ENCODE peak calls at places on chromosomes 16 and 17, in four cellular contexts. One of them, this sample, is unnamed.

GRCh38 chr17:82318169-82318498 is 726 bp upstream of the CD7 start:
- DNase-seq in IMR-90: no peak
- DNase-seq in mesendoderm: no peak
- DNase-seq in H9: no peak
- DNase-seq in this sample: no peak

GRCh38 chr17:19573075-19573474 is 39.4 kb downstream of the SLC47A1 start:
- DNase-seq in IMR-90: peak
- DNase-seq in mesendoderm: no peak
- DNase-seq in H9: no peak
- DNase-seq in this sample: no peak

GRCh38 chr17:30249460-30249859 is 14.0 kb upstream of the SLC6A4 start:
- DNase-seq in IMR-90: peak
- DNase-seq in mesendoderm: peak
- DNase-seq in H9: no peak
- DNase-seq in this sample: no peak

GRCh38 chr17:68587847-68588246 is 13.3 kb downstream of the FAM20A start:
- DNase-seq in IMR-90: no peak
- DNase-seq in mesendoderm: no peak
- DNase-seq in H9: no peak
- DNase-seq in this sample: no peak

GRCh38 chr17:54992797-54993639 is 24.5 kb downstream of the STXBP4 start:
- DNase-seq in IMR-90: peak
- DNase-seq in mesendoderm: peak
- DNase-seq in H9: no peak
- DNase-seq in this sample: no peak

GRCh38 chr17:63497708-63498483 is 21.0 kb downstream of the ACE start:
- DNase-seq in IMR-90: peak
- DNase-seq in mesendoderm: peak
- DNase-seq in H9: peak
- DNase-seq in this sample: peak

GRCh38 chr17:46815474-46816353 is 2.8 kb downstream of the WNT3 start:
- DNase-seq in IMR-90: no peak
- DNase-seq in mesendoderm: no peak
- DNase-seq in H9: peak
- DNase-seq in this sample: no peak

GRCh38 chr16:26951950-26952349 is 114.8 kb upstream of the C16orf82 start:
- DNase-seq in IMR-90: peak
- DNase-seq in mesendoderm: peak
- DNase-seq in H9: no peak
- DNase-seq in this sample: no peak

GRCh38 chr17:18966831-18967624 is 15.1 kb downstream of the SLC5A10 start:
- DNase-seq in IMR-90: peak
- DNase-seq in mesendoderm: peak
- DNase-seq in H9: peak
- DNase-seq in this sample: no peak

GRCh38 chr16:27791404-27791719 is 241.4 kb downstream of the KATNIP start:
- DNase-seq in IMR-90: no peak
- DNase-seq in mesendoderm: no peak
- DNase-seq in H9: no peak
- DNase-seq in this sample: no peak

GRCh38 chr17:50682938-50683337 is 24.8 kb downstream of the ANKRD40 start:
- DNase-seq in IMR-90: no peak
- DNase-seq in mesendoderm: no peak
- DNase-seq in H9: no peak
- DNase-seq in this sample: no peak

GRCh38 chr16:4634768-4635167 is 10.1 kb downstream of the MGRN1 start:
- DNase-seq in IMR-90: no peak
- DNase-seq in mesendoderm: no peak
- DNase-seq in H9: no peak
- DNase-seq in this sample: no peak

GRCh38 chr16:29708917-29709600 is 30.1 kb downstream of the QPRT start:
- DNase-seq in IMR-90: no peak
- DNase-seq in mesendoderm: peak
- DNase-seq in H9: peak
- DNase-seq in this sample: peak

GRCh38 chr17:59330314-59330942 is 1.0 kb upstream of the YPEL2 start:
- DNase-seq in IMR-90: no peak
- DNase-seq in mesendoderm: peak
- DNase-seq in H9: peak
- DNase-seq in this sample: no peak

GRCh38 chr17:65572186-65572580 is 10.7 kb upstream of the AXIN2 start:
- DNase-seq in IMR-90: no peak
- DNase-seq in mesendoderm: no peak
- DNase-seq in H9: no peak
- DNase-seq in this sample: no peak

GRCh38 chr17:65565559-65565958 is 4.1 kb upstream of the AXIN2 start:
- DNase-seq in IMR-90: no peak
- DNase-seq in mesendoderm: peak
- DNase-seq in H9: no peak
- DNase-seq in this sample: no peak

GRCh38 chr17:65568918-65569317 is 7.5 kb upstream of the AXIN2 start:
- DNase-seq in IMR-90: no peak
- DNase-seq in mesendoderm: no peak
- DNase-seq in H9: no peak
- DNase-seq in this sample: no peak

GRCh38 chr17:65564793-65565192 is 3.3 kb upstream of the AXIN2 start:
- DNase-seq in IMR-90: peak
- DNase-seq in mesendoderm: no peak
- DNase-seq in H9: no peak
- DNase-seq in this sample: no peak

GRCh38 chr17:65567566-65567965 is 6.1 kb upstream of the AXIN2 start:
- DNase-seq in IMR-90: no peak
- DNase-seq in mesendoderm: no peak
- DNase-seq in H9: no peak
- DNase-seq in this sample: no peak
- H3K56ac ChIP-seq in IMR-90: no peak
- H3K56ac ChIP-seq in mesendoderm: no peak
- H3K56ac ChIP-seq in H9: no peak
- H3K56ac ChIP-seq in this sample: no peak

GRCh38 chr16:48157794-48158193 is 2.0 kb upstream of the ABCC12 start:
- DNase-seq in IMR-90: no peak
- DNase-seq in mesendoderm: no peak
- DNase-seq in H9: no peak
- DNase-seq in this sample: no peak
- H3K56ac ChIP-seq in IMR-90: no peak
- H3K56ac ChIP-seq in mesendoderm: no peak
- H3K56ac ChIP-seq in H9: no peak
- H3K56ac ChIP-seq in this sample: no peak

GRCh38 chr16:71295950-71296349 is 6.7 kb upstream of the CMTR2 start:
- DNase-seq in IMR-90: no peak
- DNase-seq in mesendoderm: no peak
- DNase-seq in H9: no peak
- DNase-seq in this sample: no peak
- H3K56ac ChIP-seq in IMR-90: no peak
- H3K56ac ChIP-seq in mesendoderm: no peak
- H3K56ac ChIP-seq in H9: no peak
- H3K56ac ChIP-seq in this sample: no peak

DNA sequence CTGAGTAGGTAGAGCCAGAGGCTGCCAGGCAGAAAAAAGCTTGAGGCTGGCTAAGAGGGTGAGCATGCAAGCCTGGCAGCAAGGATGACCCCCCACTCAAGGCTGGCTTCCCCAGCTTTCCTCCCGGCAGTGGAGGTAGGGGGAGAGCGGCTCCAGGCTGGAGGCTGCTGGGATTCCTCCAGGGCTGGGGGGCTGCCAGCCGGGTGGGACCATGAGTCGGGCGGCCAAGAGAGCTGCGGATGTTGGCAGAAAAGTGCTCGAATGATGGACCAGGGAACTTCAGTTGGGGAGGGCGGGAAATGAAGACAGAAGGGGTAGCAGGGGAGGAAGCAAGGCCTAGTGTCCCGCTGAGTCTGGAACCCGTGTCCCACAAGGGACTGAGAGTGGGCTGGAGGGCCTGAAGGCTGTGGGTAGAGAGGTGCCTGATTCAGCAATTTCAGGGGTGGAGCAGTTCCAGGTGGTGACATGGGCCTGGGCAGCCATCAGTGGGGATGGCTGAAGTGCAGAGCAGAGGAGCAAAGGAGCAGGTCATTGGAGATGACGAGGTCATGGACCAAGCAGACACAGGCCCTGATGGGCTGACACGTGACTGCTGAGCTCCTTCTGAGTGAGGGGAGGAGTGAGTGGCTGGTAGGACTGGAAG is 20.3 kb downstream of the HSD11B2 start:
- DNase-seq in IMR-90: no peak
- DNase-seq in mesendoderm: no peak
- DNase-seq in H9: no peak
- DNase-seq in this sample: no peak
- H3K56ac ChIP-seq in IMR-90: no peak
- H3K56ac ChIP-seq in mesendoderm: no peak
- H3K56ac ChIP-seq in H9: no peak
- H3K56ac ChIP-seq in this sample: no peak

DNA sequence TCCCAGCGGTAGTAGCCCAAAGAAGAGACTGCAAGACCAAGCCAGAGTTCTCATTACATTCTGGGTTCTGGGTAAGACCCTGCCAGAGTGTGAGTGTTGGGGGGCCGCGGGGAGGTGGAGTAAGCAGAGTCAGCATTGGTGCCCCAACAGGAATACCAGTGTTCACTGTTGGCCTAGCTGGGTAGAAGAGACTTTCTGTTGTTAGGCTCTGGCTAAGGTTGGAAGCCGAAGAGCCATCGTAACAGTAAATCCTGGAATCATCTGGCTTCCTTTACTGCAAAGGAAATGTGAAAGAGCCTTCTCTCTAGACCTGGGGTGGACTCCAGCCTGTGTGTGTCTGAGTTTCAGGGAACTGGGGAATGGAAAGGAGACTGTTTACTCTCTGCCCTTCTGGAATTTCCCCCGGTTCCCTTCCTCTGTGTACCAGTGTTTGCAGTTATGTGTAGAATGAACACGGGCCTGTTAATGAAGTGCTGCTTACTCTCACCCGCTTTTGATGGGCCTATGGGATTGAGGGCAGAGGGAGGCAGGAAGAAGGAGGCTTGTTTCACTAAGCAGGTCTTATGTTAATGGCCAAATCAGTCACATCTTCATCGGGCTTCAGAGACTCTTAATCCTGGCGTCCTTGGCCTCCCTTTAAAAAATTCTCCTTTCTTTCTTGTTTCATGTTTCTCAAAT is 68.5 kb downstream of the WWP2 start:
- DNase-seq in IMR-90: peak
- DNase-seq in mesendoderm: no peak
- DNase-seq in H9: no peak
- DNase-seq in this sample: no peak
- H3K56ac ChIP-seq in IMR-90: peak
- H3K56ac ChIP-seq in mesendoderm: no peak
- H3K56ac ChIP-seq in H9: no peak
- H3K56ac ChIP-seq in this sample: no peak

This sample was measured in H1.